ENCODE peak calls at places on chromosomes 3 and 15, in five cellular contexts. F, I, Z, R and W are unnamed samples.

GRCh38 chr3:29827756-29828155 is 546.9 kb downstream of the RBMS3 start:
- DNase-seq in R (no peak), Z (no peak), F (peak; percentile 30), I (no peak), W (no peak)

GRCh38 chr15:64623347-64624024 is 151.9 kb downstream of the RBPMS2 start:
- DNase-seq in Z (no peak), I (no peak), R (no peak), F (no peak), W (peak; percentile 69)

GRCh38 chr3:55164876-55165275 is 237.0 kb upstream of the LRTM1 start:
- DNase-seq in R (no peak), I (no peak), F (peak; percentile 29), Z (no peak), W (no peak)

GRCh38 chr3:150335631-150336030 is 72.5 kb upstream of the TSC22D2 start:
- DNase-seq in Z (no peak), I (no peak), F (peak; percentile 64), R (no peak), W (no peak)

GRCh38 chr15:101255066-101255415 is 3.2 kb upstream of the CHSY1 start:
- DNase-seq in F (peak; percentile 41), R (no peak), Z (no peak), I (no peak), W (no peak)

GRCh38 chr3:85572426-85572825 is 613.6 kb downstream of the CADM2 start:
- DNase-seq in R (no peak), I (no peak), Z (no peak), F (peak; percentile 49), W (no peak)

GRCh38 chr3:153634683-153635082 is 472.7 kb downstream of the RAP2B start:
- DNase-seq in R (no peak), Z (no peak), F (no peak), I (no peak), W (no peak)

GRCh38 chr3:151788401-151788800 is 25.5 kb upstream of the AADAC start:
- DNase-seq in I (no peak), Z (no peak), R (no peak), F (no peak), W (no peak)

GRCh38 chr3:168782193-168782592 is 686.5 kb upstream of the GOLIM4 start:
- DNase-seq in I (no peak), R (no peak), Z (no peak), F (no peak), W (no peak)

GRCh38 chr15:42749266-42749665 is 12.3 kb upstream of the CDAN1 start:
- DNase-seq in R (no peak), I (no peak), F (no peak), Z (no peak), W (no peak)

GRCh38 chr3:107987036-107987557 is 103.7 kb downstream of the CD47 start:
- DNase-seq in Z (peak; percentile 46), F (peak; percentile 97), I (peak; percentile 98), R (peak; percentile 24), W (no peak)

GRCh38 chr3:44680921-44681455 is 31.5 kb upstream of the ZNF502 start:
- DNase-seq in I (no peak), Z (no peak), F (peak; percentile 26), R (no peak), W (no peak)

GRCh38 chr3:59920801-59921200 is 871.0 kb upstream of the CFAP20DC start:
- DNase-seq in R (no peak), F (no peak), I (no peak), Z (no peak), W (no peak)

GRCh38 chr3:10549617-10550228 is 44.3 kb upstream of the ATP2B2 start:
- DNase-seq in R (no peak), I (peak; percentile 15), F (no peak), Z (no peak), W (no peak)

GRCh38 chr3:123564056-123564455 is 20.8 kb downstream of the HACD2 start:
- DNase-seq in Z (no peak), I (no peak), R (no peak), F (no peak), W (no peak)

GRCh38 chr15:48574187-48574586 is 71.3 kb downstream of the FBN1 start:
- DNase-seq in F (no peak), I (no peak), Z (no peak), R (no peak), W (no peak)

GRCh38 chr15:57680021-57680420 is 26.5 kb upstream of the POLR2M start:
- DNase-seq in I (peak; percentile 71), R (no peak), Z (no peak), F (peak; percentile 77), W (no peak)

GRCh38 chr15:75212200-75212858 is 10.6 kb downstream of the C15orf39 start:
- DNase-seq in R (no peak), I (no peak), F (no peak), Z (no peak), W (no peak)

GRCh38 chr3:64290864-64291263 is 65.6 kb upstream of the PRICKLE2 start:
- DNase-seq in F (no peak), Z (no peak), I (peak; percentile 3), R (no peak), W (no peak)

GRCh38 chr3:55471522-55472280 is 15.4 kb downstream of the WNT5A start:
- DNase-seq in I (no peak), Z (no peak), F (no peak), R (no peak), W (no peak)

GRCh38 chr3:160401301-160402095 is 2.0 kb downstream of the SMC4 start:
- DNase-seq in R (no peak), F (peak; percentile 87), Z (peak; percentile 29), I (peak; percentile 67), W (peak; percentile 66)

GRCh38 chr15:101503296-101503599 is 13.7 kb upstream of the PCSK6 start:
- DNase-seq in R (no peak), I (no peak), Z (no peak), F (no peak), W (no peak)

GRCh38 chr3:69669070-69669469 is 70.2 kb upstream of the MITF start:
- DNase-seq in I (peak; percentile 65), R (no peak), Z (no peak), F (peak; percentile 9), W (no peak)

GRCh38 chr15:101128191-101128590 is 123.7 kb downstream of the CHSY1 start:
- DNase-seq in F (peak; percentile 98), R (no peak), I (peak; percentile 85), Z (no peak), W (no peak)

GRCh38 chr15:78147566-78147965 is 1.6 kb upstream of the IDH3A start:
- DNase-seq in R (no peak), F (no peak), Z (no peak), I (no peak), W (no peak)
- H3K4me2 ChIP-seq in R (peak overlapping the region; percentile 89), F (no peak overlapping the region), Z (peak overlapping the region; percentile 91), I (no peak overlapping the region), W (no peak overlapping the region)

DNA sequence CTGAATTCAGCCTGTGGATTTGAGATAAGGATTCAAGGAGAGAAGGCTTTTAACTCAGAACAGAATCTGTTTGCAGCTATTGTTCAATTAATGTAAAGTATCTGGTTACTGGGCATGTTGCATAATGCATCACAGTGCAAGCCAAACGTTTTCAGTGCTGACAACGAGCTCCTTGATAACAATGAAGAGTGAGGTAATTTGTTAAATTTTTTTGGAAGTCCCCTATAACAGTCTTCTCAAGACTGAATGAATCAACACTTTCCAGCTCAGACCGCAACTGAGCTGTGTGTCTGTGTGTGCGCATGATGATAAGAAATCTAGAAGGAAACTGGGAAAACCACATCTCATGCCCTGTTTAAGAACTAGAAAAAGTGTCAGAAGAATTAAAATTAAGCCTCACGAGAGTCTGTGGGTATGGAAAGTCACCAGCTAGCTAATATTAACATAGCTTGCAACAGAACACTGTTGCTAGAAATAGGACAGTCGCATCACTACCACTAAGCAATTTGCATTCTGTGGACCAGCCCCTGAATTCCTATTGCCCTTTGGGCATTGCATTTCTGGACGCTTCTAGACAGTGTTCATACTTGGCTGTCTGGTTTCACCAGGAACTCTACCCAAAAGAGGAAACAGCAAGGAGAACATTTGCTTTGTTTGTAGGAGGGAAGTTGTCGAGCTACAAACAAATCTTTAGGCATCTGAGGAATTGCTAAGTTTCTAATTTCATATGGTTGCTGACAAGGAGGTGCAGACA is 43.7 kb upstream of the ATP2C1 start:
- DNase-seq in R (no peak), Z (no peak), I (peak; percentile 31), F (peak; percentile 97), W (no peak)
- H3K4me3 ChIP-seq in R (no peak overlapping the region), Z (no peak overlapping the region), I (no peak overlapping the region), F (no peak overlapping the region), W (no peak overlapping the region)

GRCh38 chr3:177624523-177625495 is 427.5 kb upstream of the TBL1XR1 start:
- DNase-seq in R (no peak), I (peak; percentile 72), F (no peak), Z (peak; percentile 63), W (no peak)

GRCh38 chr3:177622982-177623617 is 425.8 kb upstream of the TBL1XR1 start:
- DNase-seq in I (no peak), R (no peak), F (no peak), Z (no peak), W (no peak)

GRCh38 chr3:177622520-177622919 is 425.2 kb upstream of the TBL1XR1 start:
- DNase-seq in Z (no peak), R (no peak), I (peak; percentile 59), F (no peak), W (no peak)

GRCh38 chr3:177629276-177629675 is 432.0 kb upstream of the TBL1XR1 start:
- DNase-seq in Z (no peak), F (no peak), R (no peak), I (no peak), W (no peak)

DNA sequence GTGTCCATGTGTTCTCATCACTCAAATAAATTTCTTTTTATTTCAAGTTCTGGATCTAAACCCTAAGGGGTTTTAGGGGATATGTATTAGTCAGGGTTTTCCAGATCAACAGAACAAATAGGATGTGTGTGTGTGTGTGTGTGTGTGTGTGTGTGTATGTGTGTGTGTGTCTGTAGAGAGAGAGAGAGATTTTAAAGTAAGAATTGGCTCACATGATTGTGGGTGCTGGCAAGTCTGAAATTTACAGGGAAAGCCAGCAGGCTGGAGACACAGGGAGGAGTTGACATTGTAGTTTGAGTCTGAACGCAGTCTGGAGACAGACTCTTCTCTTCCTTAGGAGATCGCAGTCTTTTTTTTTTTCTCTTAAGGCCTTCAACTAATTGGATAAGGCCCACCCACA is 428.7 kb upstream of the TBL1XR1 start:
- DNase-seq in Z (no peak), I (no peak), R (no peak), F (no peak), W (no peak)
- H3K9me3 ChIP-seq in Z (no peaks in the 10 kb centered on the region), I (no peaks in the 10 kb centered on the region), R (no peaks in the 10 kb centered on the region), F (no peaks in the 10 kb centered on the region), W (no peaks in the 10 kb centered on the region)

DNA sequence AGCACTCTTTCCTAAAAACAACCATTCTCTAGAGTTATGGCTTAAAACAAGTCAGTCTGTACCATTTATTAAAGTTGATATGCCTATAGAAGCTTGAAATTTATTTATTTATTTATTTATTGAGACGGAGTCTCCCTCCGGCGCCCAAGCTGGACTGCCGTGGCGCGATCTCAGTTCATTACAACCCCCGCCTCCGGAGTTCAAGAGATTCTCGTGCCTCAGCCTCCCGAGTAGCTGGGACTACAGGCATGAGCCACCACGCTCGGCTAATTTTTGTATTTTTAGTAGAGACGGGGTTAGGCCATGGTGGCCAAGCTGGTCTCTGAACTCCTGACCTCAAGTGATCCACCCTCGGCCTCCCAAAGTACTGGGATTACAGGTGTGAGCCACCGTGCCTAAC is 1.5 kb upstream of the TTC14 start:
- DNase-seq in F (no peak), I (no peak), R (no peak), Z (no peak), W (no peak)
- H3K4me2 ChIP-seq in F (no peak overlapping the region), I (no peak overlapping the region), R (peak overlapping the region; percentile 72), Z (no peak overlapping the region), W (no peak overlapping the region)